ENCODE peak calls at places on chromosomes 12 and 14, in five cellular contexts. G is AG09309, W is psoas muscle, L is heart left ventricle, C is Peyer's patch. K is an unnamed sample.

GRCh38 chr12:103680591-103681065 is 93.6 kb downstream of the STAB2 start:
- DNase-seq in G (no peak), W (peak; percentile 21), L (peak; percentile 76), C (peak; percentile 49), K (no peak)

GRCh38 chr12:104485651-104486341 is 29.0 kb downstream of the CHST11 start:
- DNase-seq in G (no peak), W (no peak), L (no peak), C (peak; percentile 71), K (no peak)

GRCh38 chr12:52519826-52520662 is at the start of gene KRT5:
- DNase-seq in G (no peak), W (no peak), L (no peak), C (peak; percentile 35), K (no peak)

GRCh38 chr12:52946334-52946733 is 2.6 kb upstream of the KRT18 start:
- DNase-seq in G (no peak), W (no peak), L (no peak), C (no peak), K (no peak)

GRCh38 chr12:2672863-2673262 is 121.9 kb upstream of the FKBP4 start:
- DNase-seq in G (no peak), W (no peak), L (no peak), C (peak; percentile 3), K (no peak)

GRCh38 chr14:95313707-95314106 is 6.0 kb downstream of the CLMN start:
- DNase-seq in G (peak; percentile 13), W (peak; percentile 65), L (peak; percentile 66), C (peak; percentile 85), K (no peak)

GRCh38 chr12:3323002-3323685 is 167.9 kb upstream of the PRMT8 start:
- DNase-seq in G (no peak), W (no peak), L (no peak), C (no peak), K (no peak)

GRCh38 chr12:25020621-25021243 is 71.8 kb upstream of the BCAT1 start:
- DNase-seq in G (no peak), W (no peak), L (no peak), C (no peak), K (no peak)

GRCh38 chr12:92502417-92503028 is 200.3 kb upstream of the PLEKHG7 start:
- DNase-seq in G (no peak), W (no peak), L (no peak), C (peak; percentile 56), K (no peak)

GRCh38 chr14:31894351-31894750 is 182.8 kb upstream of the ARHGAP5 start:
- DNase-seq in G (no peak), W (no peak), L (no peak), C (no peak), K (no peak)

GRCh38 chr12:129606239-129606638 is 297.6 kb downstream of the TMEM132D start:
- DNase-seq in G (no peak), W (no peak), L (no peak), C (no peak), K (no peak)

GRCh38 chr14:65533736-65534404 is 121.3 kb downstream of the FUT8 start:
- DNase-seq in G (no peak), W (no peak), L (no peak), C (no peak), K (no peak)

GRCh38 chr12:123089125-123089524 is 61.8 kb downstream of the PITPNM2 start:
- DNase-seq in G (no peak), W (no peak), L (no peak), C (no peak), K (no peak)

GRCh38 chr12:19158909-19159308 is 29.4 kb downstream of the PLEKHA5 start:
- DNase-seq in G (peak; percentile 45), W (no peak), L (no peak), C (no peak), K (peak; percentile 21)

GRCh38 chr12:118603610-118604361 is 227.4 kb downstream of the SUDS3 start:
- DNase-seq in G (no peak), W (no peak), L (no peak), C (no peak), K (no peak)

GRCh38 chr12:43113153-43113552 is 438.9 kb downstream of the ADAMTS20 start:
- DNase-seq in G (peak; percentile 72), W (no peak), L (no peak), C (no peak), K (no peak)

GRCh38 chr12:57621497-57622292 is 10.5 kb downstream of the ARHGEF25 start:
- DNase-seq in G (no peak), W (peak; percentile 64), L (peak; percentile 74), C (peak; percentile 79), K (no peak)

GRCh38 chr12:84718901-84719300 is 193.7 kb downstream of the SLC6A15 start:
- DNase-seq in G (no peak), W (no peak), L (no peak), C (no peak), K (no peak)

GRCh38 chr12:65252515-65252914 is 26.0 kb upstream of the MSRB3 start:
- DNase-seq in G (no peak), W (no peak), L (no peak), C (no peak), K (no peak)

GRCh38 chr14:64118892-64119291 is 175.3 kb downstream of the ESR2 start:
- DNase-seq in G (no peak), W (no peak), L (no peak), C (no peak), K (no peak)

GRCh38 chr14:99715266-99716000 is 31.3 kb downstream of the CYP46A1 start:
- DNase-seq in G (no peak), W (no peak), L (no peak), C (peak; percentile 36), K (no peak)

GRCh38 chr12:1800646-1801284 is 19.6 kb upstream of the LRTM2 start:
- DNase-seq in G (no peak), W (no peak), L (peak; percentile 69), C (peak; percentile 75), K (no peak)

GRCh38 chr12:67804168-67804567 is 155.6 kb downstream of the DYRK2 start:
- DNase-seq in G (no peak), W (no peak), L (no peak), C (no peak), K (no peak)

GRCh38 chr14:99215277-99215676 is 56.7 kb downstream of the BCL11B start:
- DNase-seq in G (peak; percentile 10), W (no peak), L (no peak), C (no peak), K (peak; percentile 69)

GRCh38 chr12:2733493-2734252 is 61.1 kb upstream of the FKBP4 start:
- DNase-seq in G (no peak), W (no peak), L (no peak), C (no peak), K (no peak)

DNA sequence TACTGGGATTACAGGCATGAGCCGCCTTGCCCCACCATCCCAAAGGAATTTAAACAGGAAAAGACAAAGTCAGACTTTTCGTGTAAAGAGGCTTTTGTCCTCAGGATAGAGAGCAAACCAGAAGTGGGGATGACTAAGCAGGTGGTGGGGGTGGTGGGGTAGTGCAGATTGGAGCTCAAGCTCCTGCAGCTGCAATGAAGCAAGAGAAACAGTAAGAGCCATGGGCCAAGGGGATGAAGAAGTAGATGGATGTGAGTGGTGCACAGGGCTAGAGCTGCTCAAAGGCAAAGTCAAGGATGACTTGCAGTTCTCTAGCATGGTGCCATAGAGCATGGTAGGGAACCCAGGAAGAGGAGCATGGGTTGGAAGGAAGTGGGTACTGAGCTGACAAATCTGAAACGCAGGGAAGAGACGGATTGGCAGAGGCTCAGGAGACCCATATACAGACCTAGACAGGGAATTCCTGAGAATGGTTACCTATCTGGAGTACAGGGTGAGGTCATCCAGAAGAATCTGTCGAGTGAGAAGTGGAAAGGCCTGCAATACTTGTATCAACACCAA is 11.4 kb upstream of the RNF34 start:
- DNase-seq in G (peak; percentile 43), W (no peak), L (no peak), C (no peak), K (peak; percentile 42)
- TF ChIP-seq CTCF in G (no peak), W (no peak), L (no peak), C (no peak), K (no peak)

GRCh38 chr12:47366203-47366978 is 286.6 kb upstream of the AMIGO2 start:
- DNase-seq in G (no peak), W (no peak), L (no peak), C (no peak), K (no peak)

GRCh38 chr12:47364251-47364650 is 284.5 kb upstream of the AMIGO2 start:
- DNase-seq in G (no peak), W (no peak), L (no peak), C (no peak), K (no peak)

GRCh38 chr12:47360771-47361388 is 281.1 kb upstream of the AMIGO2 start:
- DNase-seq in G (no peak), W (no peak), L (no peak), C (peak; percentile 62), K (no peak)

GRCh38 chr12:47362131-47362686 is 282.4 kb upstream of the AMIGO2 start:
- DNase-seq in G (no peak), W (no peak), L (no peak), C (no peak), K (no peak)

GRCh38 chr12:47361389-47362031 is 281.8 kb upstream of the AMIGO2 start:
- DNase-seq in G (no peak), W (no peak), L (no peak), C (peak; percentile 77), K (no peak)
- H3K4me3 ChIP-seq in G (no peak overlapping the region), W (no peak overlapping the region), L (no peak overlapping the region), C (no peak overlapping the region), K (no peak overlapping the region)

DNA sequence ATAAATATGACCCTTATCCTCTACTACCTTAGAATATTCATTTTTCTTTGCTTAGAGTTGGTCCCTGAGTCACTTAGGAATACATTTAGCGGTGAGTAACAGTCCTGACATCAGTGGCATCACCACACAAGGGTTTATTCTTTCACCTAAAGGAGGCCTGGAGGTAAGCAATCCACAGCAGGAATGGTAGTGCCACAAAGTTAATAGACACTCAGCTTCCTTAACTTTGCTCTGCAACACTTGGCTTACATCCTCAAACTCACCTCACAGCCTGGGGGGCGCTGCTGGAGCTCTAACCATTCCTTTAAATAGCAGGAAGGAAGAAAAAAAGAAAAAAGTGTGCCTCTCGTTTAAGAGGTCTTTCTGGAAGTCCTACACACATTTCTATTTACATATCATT is 29.1 kb downstream of the BBOF1 start:
- DNase-seq in G (no peak), W (no peak), L (no peak), C (no peak), K (no peak)
- TF ChIP-seq CTCF in G (no peak), W (no peak), L (no peak), C (no peak), K (no peak)

GRCh38 chr14:77026930-77027537 is 1.5 kb downstream of the IRF2BPL start:
- DNase-seq in G (no peak), W (peak; percentile 64), L (peak; percentile 58), C (peak; percentile 76), K (no peak)

GRCh38 chr14:77027538-77028383 is 747 bp downstream of the IRF2BPL start:
- DNase-seq in G (no peak), W (peak; percentile 76), L (peak; percentile 89), C (peak; percentile 87), K (no peak)

GRCh38 chr14:77024171-77024627 is 4.3 kb downstream of the IRF2BPL start:
- DNase-seq in G (no peak), W (no peak), L (peak; percentile 69), C (peak; percentile 68), K (no peak)

GRCh38 chr14:77026166-77026929 is 2.2 kb downstream of the IRF2BPL start:
- DNase-seq in G (no peak), W (peak; percentile 50), L (peak; percentile 56), C (peak; percentile 63), K (no peak)

DNA sequence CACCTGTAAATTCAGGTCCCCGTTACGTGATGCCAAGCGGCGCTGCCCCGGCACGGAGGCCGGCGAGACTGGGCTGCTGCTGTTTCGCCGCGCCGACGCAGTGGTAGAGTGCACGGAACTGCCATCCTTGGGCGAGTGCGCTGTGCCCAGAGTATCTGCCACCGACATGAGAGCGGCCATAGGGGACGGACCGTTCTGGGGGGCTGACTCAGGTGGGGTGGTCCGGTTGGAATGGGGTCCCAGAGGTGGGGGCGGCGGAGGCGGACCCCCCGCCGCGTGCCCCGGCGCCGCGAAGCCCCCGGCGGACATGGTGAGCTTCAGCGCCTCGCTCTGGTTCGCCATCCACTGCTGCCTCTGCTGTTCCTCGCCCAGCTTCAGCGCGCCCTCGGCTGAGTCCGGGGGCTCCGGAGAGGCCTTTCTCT is 2.8 kb downstream of the IRF2BPL start:
- DNase-seq in G (no peak), W (peak; percentile 41), L (no peak), C (no peak), K (no peak)
- H3K4me3 ChIP-seq in G (peak overlapping the region; percentile 83), W (peak overlapping the region; percentile 91), L (peak overlapping the region; percentile 72), C (peak overlapping the region; percentile 74), K (peak overlapping the region; percentile 92)

K was measured in AG04449.